ENCODE peak calls at places on chromosomes 1 and 21, in six cellular contexts. One of them, this sample, is unnamed.

GRCh38 chr1:101293461-101294045 is 56.7 kb downstream of the S1PR1 start:
- DNase-seq in nephron progenitor cell: no peak
- DNase-seq in activated naive CD4-positive, alpha-beta T cell treated with anti-CD3 and anti-CD28 coated beads, Interleukin-2, amount 10 ng/mL, durations not matched to agents 7 days and 5 days: peak
- DNase-seq in stomach: no peak
- DNase-seq in tibial nerve: no peak
- DNase-seq in CD4-positive, alpha-beta memory T cell: no peak
- DNase-seq in this sample: no peak

GRCh38 chr21:45072166-45072962 is 2.0 kb upstream of the ADARB1 start:
- DNase-seq in nephron progenitor cell: no peak
- DNase-seq in activated naive CD4-positive, alpha-beta T cell treated with anti-CD3 and anti-CD28 coated beads, Interleukin-2, amount 10 ng/mL, durations not matched to agents 7 days and 5 days: no peak
- DNase-seq in stomach: no peak
- DNase-seq in tibial nerve: no peak
- DNase-seq in CD4-positive, alpha-beta memory T cell: no peak
- DNase-seq in this sample: no peak

GRCh38 chr1:155389831-155390230 is 69.1 kb downstream of the RUSC1 start:
- DNase-seq in nephron progenitor cell: no peak
- DNase-seq in activated naive CD4-positive, alpha-beta T cell treated with anti-CD3 and anti-CD28 coated beads, Interleukin-2, amount 10 ng/mL, durations not matched to agents 7 days and 5 days: no peak
- DNase-seq in stomach: no peak
- DNase-seq in tibial nerve: no peak
- DNase-seq in CD4-positive, alpha-beta memory T cell: no peak
- DNase-seq in this sample: no peak

GRCh38 chr1:247402099-247402706 is 13.8 kb upstream of the NLRP3 start:
- DNase-seq in nephron progenitor cell: no peak
- DNase-seq in activated naive CD4-positive, alpha-beta T cell treated with anti-CD3 and anti-CD28 coated beads, Interleukin-2, amount 10 ng/mL, durations not matched to agents 7 days and 5 days: no peak
- DNase-seq in stomach: no peak
- DNase-seq in tibial nerve: no peak
- DNase-seq in CD4-positive, alpha-beta memory T cell: no peak
- DNase-seq in this sample: no peak

GRCh38 chr1:228277491-228278431 is 69.9 kb downstream of the OBSCN start:
- DNase-seq in nephron progenitor cell: no peak
- DNase-seq in activated naive CD4-positive, alpha-beta T cell treated with anti-CD3 and anti-CD28 coated beads, Interleukin-2, amount 10 ng/mL, durations not matched to agents 7 days and 5 days: no peak
- DNase-seq in stomach: no peak
- DNase-seq in tibial nerve: no peak
- DNase-seq in CD4-positive, alpha-beta memory T cell: no peak
- DNase-seq in this sample: no peak

GRCh38 chr1:7317888-7318287 is 453.2 kb upstream of the VAMP3 start:
- DNase-seq in nephron progenitor cell: no peak
- DNase-seq in activated naive CD4-positive, alpha-beta T cell treated with anti-CD3 and anti-CD28 coated beads, Interleukin-2, amount 10 ng/mL, durations not matched to agents 7 days and 5 days: no peak
- DNase-seq in stomach: no peak
- DNase-seq in tibial nerve: no peak
- DNase-seq in CD4-positive, alpha-beta memory T cell: no peak
- DNase-seq in this sample: no peak

GRCh38 chr1:156430305-156430704 is 61.3 kb downstream of the RHBG start:
- DNase-seq in nephron progenitor cell: no peak
- DNase-seq in activated naive CD4-positive, alpha-beta T cell treated with anti-CD3 and anti-CD28 coated beads, Interleukin-2, amount 10 ng/mL, durations not matched to agents 7 days and 5 days: no peak
- DNase-seq in stomach: no peak
- DNase-seq in tibial nerve: no peak
- DNase-seq in CD4-positive, alpha-beta memory T cell: no peak
- DNase-seq in this sample: no peak

GRCh38 chr1:204902674-204903073 is 32.0 kb downstream of the NFASC start:
- DNase-seq in nephron progenitor cell: no peak
- DNase-seq in activated naive CD4-positive, alpha-beta T cell treated with anti-CD3 and anti-CD28 coated beads, Interleukin-2, amount 10 ng/mL, durations not matched to agents 7 days and 5 days: no peak
- DNase-seq in stomach: no peak
- DNase-seq in tibial nerve: no peak
- DNase-seq in CD4-positive, alpha-beta memory T cell: no peak
- DNase-seq in this sample: no peak

GRCh38 chr1:63189677-63190076 is 132.7 kb upstream of the FOXD3 start:
- DNase-seq in nephron progenitor cell: no peak
- DNase-seq in activated naive CD4-positive, alpha-beta T cell treated with anti-CD3 and anti-CD28 coated beads, Interleukin-2, amount 10 ng/mL, durations not matched to agents 7 days and 5 days: no peak
- DNase-seq in stomach: no peak
- DNase-seq in tibial nerve: no peak
- DNase-seq in CD4-positive, alpha-beta memory T cell: no peak
- DNase-seq in this sample: peak

GRCh38 chr1:92980732-92981647 is 19.7 kb upstream of the DIPK1A start:
- DNase-seq in nephron progenitor cell: no peak
- DNase-seq in activated naive CD4-positive, alpha-beta T cell treated with anti-CD3 and anti-CD28 coated beads, Interleukin-2, amount 10 ng/mL, durations not matched to agents 7 days and 5 days: peak
- DNase-seq in stomach: no peak
- DNase-seq in tibial nerve: no peak
- DNase-seq in CD4-positive, alpha-beta memory T cell: peak
- DNase-seq in this sample: no peak

GRCh38 chr21:42220138-42220701 is 1.3 kb downstream of the ABCG1 start:
- DNase-seq in nephron progenitor cell: peak
- DNase-seq in activated naive CD4-positive, alpha-beta T cell treated with anti-CD3 and anti-CD28 coated beads, Interleukin-2, amount 10 ng/mL, durations not matched to agents 7 days and 5 days: peak
- DNase-seq in stomach: peak
- DNase-seq in tibial nerve: peak
- DNase-seq in CD4-positive, alpha-beta memory T cell: peak
- DNase-seq in this sample: peak

GRCh38 chr21:27590271-27590670 is 623.4 kb upstream of the ADAMTS5 start:
- DNase-seq in nephron progenitor cell: no peak
- DNase-seq in activated naive CD4-positive, alpha-beta T cell treated with anti-CD3 and anti-CD28 coated beads, Interleukin-2, amount 10 ng/mL, durations not matched to agents 7 days and 5 days: no peak
- DNase-seq in stomach: no peak
- DNase-seq in tibial nerve: peak
- DNase-seq in CD4-positive, alpha-beta memory T cell: no peak
- DNase-seq in this sample: no peak

GRCh38 chr1:155934933-155935590 is 849 bp upstream of the KHDC4 start:
- DNase-seq in nephron progenitor cell: no peak
- DNase-seq in activated naive CD4-positive, alpha-beta T cell treated with anti-CD3 and anti-CD28 coated beads, Interleukin-2, amount 10 ng/mL, durations not matched to agents 7 days and 5 days: no peak
- DNase-seq in stomach: no peak
- DNase-seq in tibial nerve: no peak
- DNase-seq in CD4-positive, alpha-beta memory T cell: no peak
- DNase-seq in this sample: peak

GRCh38 chr21:41914965-41915364 is 35.8 kb upstream of the PRDM15 start:
- DNase-seq in nephron progenitor cell: no peak
- DNase-seq in activated naive CD4-positive, alpha-beta T cell treated with anti-CD3 and anti-CD28 coated beads, Interleukin-2, amount 10 ng/mL, durations not matched to agents 7 days and 5 days: no peak
- DNase-seq in stomach: no peak
- DNase-seq in tibial nerve: no peak
- DNase-seq in CD4-positive, alpha-beta memory T cell: no peak
- DNase-seq in this sample: no peak

GRCh38 chr1:25898223-25899015 is 7.8 kb downstream of the STMN1 start:
- DNase-seq in nephron progenitor cell: no peak
- DNase-seq in activated naive CD4-positive, alpha-beta T cell treated with anti-CD3 and anti-CD28 coated beads, Interleukin-2, amount 10 ng/mL, durations not matched to agents 7 days and 5 days: no peak
- DNase-seq in stomach: no peak
- DNase-seq in tibial nerve: no peak
- DNase-seq in CD4-positive, alpha-beta memory T cell: no peak
- DNase-seq in this sample: no peak

GRCh38 chr1:209318302-209319056 is 265.0 kb upstream of the CAMK1G start:
- DNase-seq in nephron progenitor cell: no peak
- DNase-seq in activated naive CD4-positive, alpha-beta T cell treated with anti-CD3 and anti-CD28 coated beads, Interleukin-2, amount 10 ng/mL, durations not matched to agents 7 days and 5 days: no peak
- DNase-seq in stomach: no peak
- DNase-seq in tibial nerve: no peak
- DNase-seq in CD4-positive, alpha-beta memory T cell: no peak
- DNase-seq in this sample: no peak

GRCh38 chr1:224107282-224107625 is 6.7 kb upstream of the FBXO28 start:
- DNase-seq in nephron progenitor cell: no peak
- DNase-seq in activated naive CD4-positive, alpha-beta T cell treated with anti-CD3 and anti-CD28 coated beads, Interleukin-2, amount 10 ng/mL, durations not matched to agents 7 days and 5 days: no peak
- DNase-seq in stomach: no peak
- DNase-seq in tibial nerve: no peak
- DNase-seq in CD4-positive, alpha-beta memory T cell: no peak
- DNase-seq in this sample: no peak

GRCh38 chr1:13838236-13838635 is 138.2 kb downstream of the PRDM2 start:
- DNase-seq in nephron progenitor cell: no peak
- DNase-seq in activated naive CD4-positive, alpha-beta T cell treated with anti-CD3 and anti-CD28 coated beads, Interleukin-2, amount 10 ng/mL, durations not matched to agents 7 days and 5 days: no peak
- DNase-seq in stomach: no peak
- DNase-seq in tibial nerve: no peak
- DNase-seq in CD4-positive, alpha-beta memory T cell: no peak
- DNase-seq in this sample: peak

GRCh38 chr1:43054961-43055360 is 96.3 kb upstream of the SLC2A1 start:
- DNase-seq in nephron progenitor cell: no peak
- DNase-seq in activated naive CD4-positive, alpha-beta T cell treated with anti-CD3 and anti-CD28 coated beads, Interleukin-2, amount 10 ng/mL, durations not matched to agents 7 days and 5 days: peak
- DNase-seq in stomach: no peak
- DNase-seq in tibial nerve: no peak
- DNase-seq in CD4-positive, alpha-beta memory T cell: no peak
- DNase-seq in this sample: no peak

GRCh38 chr1:26814893-26815292 is 11.6 kb upstream of the ZDHHC18 start:
- DNase-seq in nephron progenitor cell: no peak
- DNase-seq in activated naive CD4-positive, alpha-beta T cell treated with anti-CD3 and anti-CD28 coated beads, Interleukin-2, amount 10 ng/mL, durations not matched to agents 7 days and 5 days: no peak
- DNase-seq in stomach: no peak
- DNase-seq in tibial nerve: no peak
- DNase-seq in CD4-positive, alpha-beta memory T cell: no peak
- DNase-seq in this sample: no peak

GRCh38 chr1:39452081-39452480 is 39.4 kb upstream of the BMP8A start:
- DNase-seq in nephron progenitor cell: no peak
- DNase-seq in activated naive CD4-positive, alpha-beta T cell treated with anti-CD3 and anti-CD28 coated beads, Interleukin-2, amount 10 ng/mL, durations not matched to agents 7 days and 5 days: no peak
- DNase-seq in stomach: no peak
- DNase-seq in tibial nerve: no peak
- DNase-seq in CD4-positive, alpha-beta memory T cell: no peak
- DNase-seq in this sample: no peak

GRCh38 chr1:228314658-228315483 is 91.8 kb downstream of the TRIM11 start:
- DNase-seq in nephron progenitor cell: no peak
- DNase-seq in activated naive CD4-positive, alpha-beta T cell treated with anti-CD3 and anti-CD28 coated beads, Interleukin-2, amount 10 ng/mL, durations not matched to agents 7 days and 5 days: peak
- DNase-seq in stomach: peak
- DNase-seq in tibial nerve: no peak
- DNase-seq in CD4-positive, alpha-beta memory T cell: no peak
- DNase-seq in this sample: no peak

GRCh38 chr1:168082008-168082876 is 54.5 kb downstream of the GPR161 start:
- DNase-seq in nephron progenitor cell: peak
- DNase-seq in activated naive CD4-positive, alpha-beta T cell treated with anti-CD3 and anti-CD28 coated beads, Interleukin-2, amount 10 ng/mL, durations not matched to agents 7 days and 5 days: peak
- DNase-seq in stomach: peak
- DNase-seq in tibial nerve: peak
- DNase-seq in CD4-positive, alpha-beta memory T cell: peak
- DNase-seq in this sample: peak

GRCh38 chr1:63135801-63136200 is 186.6 kb upstream of the FOXD3 start:
- DNase-seq in nephron progenitor cell: no peak
- DNase-seq in activated naive CD4-positive, alpha-beta T cell treated with anti-CD3 and anti-CD28 coated beads, Interleukin-2, amount 10 ng/mL, durations not matched to agents 7 days and 5 days: no peak
- DNase-seq in stomach: no peak
- DNase-seq in tibial nerve: no peak
- DNase-seq in CD4-positive, alpha-beta memory T cell: no peak
- DNase-seq in this sample: no peak

GRCh38 chr1:112956503-112957132 is 622 bp upstream of the SLC16A1 start:
- DNase-seq in nephron progenitor cell: no peak
- DNase-seq in activated naive CD4-positive, alpha-beta T cell treated with anti-CD3 and anti-CD28 coated beads, Interleukin-2, amount 10 ng/mL, durations not matched to agents 7 days and 5 days: peak
- DNase-seq in stomach: no peak
- DNase-seq in tibial nerve: peak
- DNase-seq in CD4-positive, alpha-beta memory T cell: no peak
- DNase-seq in this sample: no peak

GRCh38 chr1:216902669-216903388 is 179.6 kb upstream of the ESRRG start:
- DNase-seq in nephron progenitor cell: no peak
- DNase-seq in activated naive CD4-positive, alpha-beta T cell treated with anti-CD3 and anti-CD28 coated beads, Interleukin-2, amount 10 ng/mL, durations not matched to agents 7 days and 5 days: no peak
- DNase-seq in stomach: peak
- DNase-seq in tibial nerve: no peak
- DNase-seq in CD4-positive, alpha-beta memory T cell: no peak
- DNase-seq in this sample: no peak

GRCh38 chr1:245493029-245493428 is 338.2 kb downstream of the KIF26B start:
- DNase-seq in nephron progenitor cell: no peak
- DNase-seq in activated naive CD4-positive, alpha-beta T cell treated with anti-CD3 and anti-CD28 coated beads, Interleukin-2, amount 10 ng/mL, durations not matched to agents 7 days and 5 days: no peak
- DNase-seq in stomach: no peak
- DNase-seq in tibial nerve: no peak
- DNase-seq in CD4-positive, alpha-beta memory T cell: no peak
- DNase-seq in this sample: peak

GRCh38 chr1:57678138-57678537 is 254.3 kb upstream of the DAB1 start:
- DNase-seq in nephron progenitor cell: no peak
- DNase-seq in activated naive CD4-positive, alpha-beta T cell treated with anti-CD3 and anti-CD28 coated beads, Interleukin-2, amount 10 ng/mL, durations not matched to agents 7 days and 5 days: no peak
- DNase-seq in stomach: no peak
- DNase-seq in tibial nerve: no peak
- DNase-seq in CD4-positive, alpha-beta memory T cell: no peak
- DNase-seq in this sample: no peak

GRCh38 chr21:37233551-37234146 is 33.5 kb downstream of the VPS26C start:
- DNase-seq in nephron progenitor cell: no peak
- DNase-seq in activated naive CD4-positive, alpha-beta T cell treated with anti-CD3 and anti-CD28 coated beads, Interleukin-2, amount 10 ng/mL, durations not matched to agents 7 days and 5 days: no peak
- DNase-seq in stomach: no peak
- DNase-seq in tibial nerve: no peak
- DNase-seq in CD4-positive, alpha-beta memory T cell: no peak
- DNase-seq in this sample: no peak

GRCh38 chr1:11357291-11357690 is 84.3 kb downstream of the UBIAD1 start:
- DNase-seq in nephron progenitor cell: no peak
- DNase-seq in activated naive CD4-positive, alpha-beta T cell treated with anti-CD3 and anti-CD28 coated beads, Interleukin-2, amount 10 ng/mL, durations not matched to agents 7 days and 5 days: no peak
- DNase-seq in stomach: no peak
- DNase-seq in tibial nerve: no peak
- DNase-seq in CD4-positive, alpha-beta memory T cell: no peak
- DNase-seq in this sample: no peak

GRCh38 chr1:40058453-40059291 is 18.1 kb downstream of the CAP1 start:
- DNase-seq in nephron progenitor cell: no peak
- DNase-seq in activated naive CD4-positive, alpha-beta T cell treated with anti-CD3 and anti-CD28 coated beads, Interleukin-2, amount 10 ng/mL, durations not matched to agents 7 days and 5 days: no peak
- DNase-seq in stomach: no peak
- DNase-seq in tibial nerve: no peak
- DNase-seq in CD4-positive, alpha-beta memory T cell: no peak
- DNase-seq in this sample: no peak

GRCh38 chr1:116168277-116169032 is 57.3 kb downstream of the MAB21L3 start:
- DNase-seq in nephron progenitor cell: peak
- DNase-seq in activated naive CD4-positive, alpha-beta T cell treated with anti-CD3 and anti-CD28 coated beads, Interleukin-2, amount 10 ng/mL, durations not matched to agents 7 days and 5 days: peak
- DNase-seq in stomach: peak
- DNase-seq in tibial nerve: peak
- DNase-seq in CD4-positive, alpha-beta memory T cell: peak
- DNase-seq in this sample: peak

GRCh38 chr1:54144366-54144765 is 8.4 kb downstream of the CDCP2 start:
- DNase-seq in nephron progenitor cell: no peak
- DNase-seq in activated naive CD4-positive, alpha-beta T cell treated with anti-CD3 and anti-CD28 coated beads, Interleukin-2, amount 10 ng/mL, durations not matched to agents 7 days and 5 days: no peak
- DNase-seq in stomach: no peak
- DNase-seq in tibial nerve: no peak
- DNase-seq in CD4-positive, alpha-beta memory T cell: no peak
- DNase-seq in this sample: no peak